ENCODE peak calls at places on chromosomes 2 and 18, in ten cellular contexts. K is T-cell; C is Caco-2; M is Calu3; J is natural killer cell; S is WTC11; H is activated naive CD8-positive, alpha-beta T cell treated with anti-CD3 and anti-CD28 coated beads, Interleukin-2, amount 50 U/mL, for 16 hours; L is NCI-H2081; T is ascending aorta; V is posterior cingulate gyrus. R is an unnamed sample.

GRCh38 chr2:176729706-176730569 is 460.7 kb downstream of the MTX2 start:
- DNase-seq in M (peak), V (no peak), J (no peak), H (no peak), S (no peak), T (peak), L (peak), C (no peak), K (no peak), R (no peak)

GRCh38 chr2:5330961-5331360 is 361.2 kb upstream of the SOX11 start:
- DNase-seq in T (no peak), K (no peak), L (no peak), M (no peak), H (no peak), S (no peak), V (no peak), J (no peak), C (no peak), R (no peak)

GRCh38 chr2:191180712-191181111 is 29.9 kb upstream of the STAT4 start:
- DNase-seq in K (no peak), C (no peak), T (no peak), S (no peak), M (no peak), H (no peak), J (no peak), L (no peak), V (no peak), R (no peak)

GRCh38 chr2:12502759-12503158 is 214.0 kb upstream of the TRIB2 start:
- DNase-seq in C (no peak), S (no peak), V (no peak), M (no peak), K (no peak), T (no peak), J (no peak), H (no peak), L (no peak), R (no peak)

GRCh38 chr2:229118336-229118735 is 152.8 kb downstream of the PID1 start:
- DNase-seq in T (no peak), K (no peak), H (no peak), S (no peak), M (no peak), C (no peak), L (no peak), V (no peak), J (no peak), R (no peak)

GRCh38 chr2:212841426-212841825 is 302.8 kb upstream of the ERBB4 start:
- DNase-seq in T (no peak), C (no peak), L (no peak), J (no peak), M (no peak), K (no peak), S (no peak), H (no peak), V (no peak), R (no peak)

GRCh38 chr18:37669991-37670534 is 104.5 kb upstream of the CELF4 start:
- DNase-seq in L (no peak), J (no peak), T (no peak), K (no peak), C (no peak), V (no peak), S (peak), M (no peak), H (no peak), R (no peak)

GRCh38 chr2:226802573-226802972 is 3.0 kb upstream of the IRS1 start:
- DNase-seq in S (no peak), K (no peak), T (no peak), J (no peak), H (no peak), L (peak), M (peak), V (no peak), C (no peak), R (no peak)

GRCh38 chr2:85433511-85434089 is 15.1 kb downstream of the SH2D6 start:
- DNase-seq in H (no peak), S (no peak), C (no peak), T (peak), V (peak), L (peak), J (no peak), M (no peak), K (no peak), R (peak)

GRCh38 chr2:145273840-145274239 is 753.9 kb upstream of the ZEB2 start:
- DNase-seq in M (no peak), T (no peak), H (no peak), C (no peak), S (no peak), K (no peak), L (no peak), J (no peak), V (no peak), R (no peak)

GRCh38 chr18:50870138-50870845 is 8.6 kb upstream of the ME2 start:
- DNase-seq in H (no peak), K (no peak), L (no peak), S (no peak), M (peak), V (no peak), C (no peak), T (no peak), J (no peak), R (no peak)

GRCh38 chr2:9337901-9338300 is 85.4 kb downstream of the ITGB1BP1 start:
- DNase-seq in S (no peak), H (no peak), L (no peak), M (no peak), K (no peak), J (no peak), T (no peak), C (no peak), V (no peak), R (no peak)

GRCh38 chr2:209875270-209875669 is 103.6 kb downstream of the UNC80 start:
- DNase-seq in K (no peak), V (no peak), C (no peak), S (no peak), L (no peak), H (no peak), M (no peak), J (no peak), T (no peak), R (no peak)

GRCh38 chr2:231392431-231393148 is 2.9 kb upstream of the B3GNT7 start:
- DNase-seq in V (no peak), L (no peak), M (no peak), J (no peak), S (no peak), H (no peak), K (no peak), T (no peak), C (no peak), R (no peak)

GRCh38 chr2:76279142-76279541 is 568.4 kb upstream of the GCFC2 start:
- DNase-seq in H (no peak), S (no peak), M (no peak), K (no peak), L (no peak), T (no peak), J (no peak), C (no peak), V (no peak), R (no peak)

GRCh38 chr2:212777020-212777491 is 238.5 kb upstream of the ERBB4 start:
- DNase-seq in K (no peak), V (no peak), T (no peak), H (no peak), M (peak), L (peak), C (peak), S (no peak), J (no peak), R (no peak)

GRCh38 chr2:239734436-239735005 is 290.6 kb downstream of the NDUFA10 start:
- DNase-seq in V (no peak), L (no peak), H (no peak), M (no peak), J (no peak), S (no peak), C (no peak), T (no peak), K (no peak), R (no peak)

GRCh38 chr2:119009110-119009509 is 67.1 kb downstream of the MARCO start:
- DNase-seq in V (no peak), K (no peak), T (no peak), C (no peak), H (no peak), L (no peak), J (no peak), S (no peak), M (no peak), R (no peak)

GRCh38 chr18:67514901-67515540 is 1.5 kb downstream of the DSEL start:
- DNase-seq in M (no peak), S (no peak), K (no peak), T (no peak), V (no peak), J (no peak), L (no peak), H (no peak), C (no peak), R (no peak)

R was measured in mesenteric fat pad.